ENCODE peak calls at places on chromosomes 5 and 9, in nine cellular contexts. One of them, this sample, is unnamed.

GRCh38 chr5:180161420-180162303 is 47.3 kb downstream of the RASGEF1C start:
- DNase-seq in MM.1S: no peak
- DNase-seq in PC-3: no peak
- DNase-seq in SK-N-SH: peak
- DNase-seq in GM23338: peak
- DNase-seq in HCT116: no peak
- DNase-seq in neural progenitor cell: peak
- DNase-seq in GM23248: no peak
- DNase-seq in OCI-LY7: no peak
- DNase-seq in this sample: peak

GRCh38 chr5:39867923-39868322 is 443.1 kb upstream of the DAB2 start:
- DNase-seq in GM23338: no peak
- DNase-seq in PC-3: no peak
- DNase-seq in HCT116: no peak
- DNase-seq in neural progenitor cell: no peak
- DNase-seq in SK-N-SH: no peak
- DNase-seq in MM.1S: no peak
- DNase-seq in GM23248: no peak
- DNase-seq in OCI-LY7: no peak
- DNase-seq in this sample: no peak

GRCh38 chr9:113520109-113520642 is 56.6 kb downstream of the RGS3 start:
- DNase-seq in GM23338: no peak
- DNase-seq in OCI-LY7: no peak
- DNase-seq in PC-3: peak
- DNase-seq in HCT116: no peak
- DNase-seq in MM.1S: no peak
- DNase-seq in SK-N-SH: no peak
- DNase-seq in neural progenitor cell: no peak
- DNase-seq in GM23248: peak
- DNase-seq in this sample: peak

GRCh38 chr5:1755321-1755949 is 44.2 kb downstream of the MRPL36 start:
- DNase-seq in PC-3: no peak
- DNase-seq in SK-N-SH: no peak
- DNase-seq in GM23338: no peak
- DNase-seq in HCT116: no peak
- DNase-seq in neural progenitor cell: no peak
- DNase-seq in MM.1S: no peak
- DNase-seq in OCI-LY7: no peak
- DNase-seq in GM23248: no peak
- DNase-seq in this sample: no peak

GRCh38 chr9:98647236-98647635 is 61.5 kb downstream of the GABBR2 start:
- DNase-seq in HCT116: no peak
- DNase-seq in GM23338: no peak
- DNase-seq in GM23248: no peak
- DNase-seq in OCI-LY7: no peak
- DNase-seq in SK-N-SH: no peak
- DNase-seq in neural progenitor cell: no peak
- DNase-seq in MM.1S: no peak
- DNase-seq in PC-3: no peak
- DNase-seq in this sample: no peak

GRCh38 chr5:134509308-134510040 is 16.0 kb upstream of the JADE2 start:
- DNase-seq in MM.1S: no peak
- DNase-seq in OCI-LY7: no peak
- DNase-seq in PC-3: peak
- DNase-seq in neural progenitor cell: no peak
- DNase-seq in GM23248: peak
- DNase-seq in HCT116: peak
- DNase-seq in GM23338: no peak
- DNase-seq in SK-N-SH: peak
- DNase-seq in this sample: peak

GRCh38 chr9:107727113-107727780 is 237.7 kb upstream of the KLF4 start:
- DNase-seq in HCT116: no peak
- DNase-seq in GM23248: peak
- DNase-seq in PC-3: no peak
- DNase-seq in OCI-LY7: no peak
- DNase-seq in MM.1S: no peak
- DNase-seq in SK-N-SH: no peak
- DNase-seq in neural progenitor cell: no peak
- DNase-seq in GM23338: no peak
- DNase-seq in this sample: no peak

GRCh38 chr9:120438111-120438510 is 141.9 kb downstream of the CDK5RAP2 start:
- DNase-seq in OCI-LY7: no peak
- DNase-seq in GM23248: peak
- DNase-seq in GM23338: no peak
- DNase-seq in PC-3: peak
- DNase-seq in HCT116: no peak
- DNase-seq in SK-N-SH: no peak
- DNase-seq in neural progenitor cell: no peak
- DNase-seq in MM.1S: no peak
- DNase-seq in this sample: no peak

GRCh38 chr5:53035868-53036381 is 46.8 kb downstream of the ITGA2 start:
- DNase-seq in GM23248: peak
- DNase-seq in OCI-LY7: peak
- DNase-seq in SK-N-SH: no peak
- DNase-seq in PC-3: peak
- DNase-seq in GM23338: peak
- DNase-seq in HCT116: no peak
- DNase-seq in MM.1S: no peak
- DNase-seq in neural progenitor cell: peak
- DNase-seq in this sample: no peak

GRCh38 chr5:39198080-39198479 is 21.3 kb downstream of the FYB1 start:
- DNase-seq in OCI-LY7: no peak
- DNase-seq in GM23338: no peak
- DNase-seq in MM.1S: no peak
- DNase-seq in GM23248: no peak
- DNase-seq in SK-N-SH: no peak
- DNase-seq in PC-3: peak
- DNase-seq in HCT116: peak
- DNase-seq in neural progenitor cell: no peak
- DNase-seq in this sample: peak

GRCh38 chr5:167561796-167562195 is 729.6 kb upstream of the WWC1 start:
- DNase-seq in SK-N-SH: no peak
- DNase-seq in GM23338: peak
- DNase-seq in HCT116: no peak
- DNase-seq in PC-3: no peak
- DNase-seq in OCI-LY7: no peak
- DNase-seq in neural progenitor cell: no peak
- DNase-seq in GM23248: no peak
- DNase-seq in MM.1S: no peak
- DNase-seq in this sample: no peak

GRCh38 chr5:180153991-180154390 is 55.0 kb downstream of the RASGEF1C start:
- DNase-seq in MM.1S: no peak
- DNase-seq in PC-3: no peak
- DNase-seq in neural progenitor cell: no peak
- DNase-seq in OCI-LY7: no peak
- DNase-seq in GM23248: no peak
- DNase-seq in GM23338: no peak
- DNase-seq in SK-N-SH: no peak
- DNase-seq in HCT116: no peak
- DNase-seq in this sample: no peak

DNA sequence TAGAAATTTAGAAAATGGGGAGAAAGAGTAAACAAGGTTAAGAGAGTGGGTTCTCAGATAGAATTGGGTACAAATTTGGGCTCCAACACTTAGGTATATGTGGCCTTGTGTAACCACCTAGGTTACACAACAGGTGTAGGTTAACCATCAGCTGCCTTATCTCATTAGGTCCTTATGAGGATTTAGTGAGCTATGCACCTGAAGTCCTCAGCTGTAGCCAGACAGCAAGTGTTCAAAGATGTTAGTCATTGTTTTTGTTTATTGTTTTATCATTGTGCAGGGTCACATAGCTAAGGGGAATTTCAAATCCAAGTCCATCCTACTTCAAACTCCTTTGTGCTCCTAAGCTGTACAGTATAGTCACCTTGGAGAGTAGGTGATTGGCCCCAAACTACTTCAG is 970 bp upstream of the TRIM32 start:
- DNase-seq in MM.1S: peak
- DNase-seq in OCI-LY7: no peak
- DNase-seq in GM23248: peak
- DNase-seq in GM23338: no peak
- DNase-seq in SK-N-SH: no peak
- DNase-seq in PC-3: no peak
- DNase-seq in neural progenitor cell: no peak
- DNase-seq in HCT116: no peak
- DNase-seq in this sample: no peak
- H2AFZ ChIP-seq in MM.1S: peak
- H2AFZ ChIP-seq in OCI-LY7: peak
- H2AFZ ChIP-seq in GM23248: peak
- H2AFZ ChIP-seq in GM23338: peak
- H2AFZ ChIP-seq in SK-N-SH: peak
- H2AFZ ChIP-seq in PC-3: peak
- H2AFZ ChIP-seq in neural progenitor cell: no peak
- H2AFZ ChIP-seq in HCT116: no peak
- H2AFZ ChIP-seq in this sample: no peak

DNA sequence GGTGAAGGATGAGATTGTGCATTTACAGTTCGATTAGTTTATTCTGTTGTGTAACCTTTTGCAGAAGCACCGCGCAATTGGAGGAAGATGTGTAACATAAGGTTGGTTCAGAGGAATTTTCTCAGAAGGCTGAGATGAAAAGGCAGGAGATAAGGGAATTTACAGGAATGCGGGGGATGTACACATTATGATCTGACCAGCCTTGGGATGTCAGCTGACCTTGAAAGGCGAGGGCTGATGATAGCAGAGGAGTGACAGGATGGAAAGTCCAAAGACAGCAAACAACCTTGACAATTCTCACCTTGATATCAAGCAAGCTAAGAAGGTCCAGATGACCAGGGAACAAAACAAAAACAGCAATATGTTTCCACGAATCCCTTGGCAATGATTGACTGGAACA is 88.8 kb downstream of the OTULIN start:
- DNase-seq in OCI-LY7: no peak
- DNase-seq in MM.1S: no peak
- DNase-seq in HCT116: no peak
- DNase-seq in PC-3: no peak
- DNase-seq in neural progenitor cell: no peak
- DNase-seq in GM23248: no peak
- DNase-seq in GM23338: no peak
- DNase-seq in SK-N-SH: no peak
- DNase-seq in this sample: peak
- TF ChIP-seq EZH2phosphoT487 in OCI-LY7: no peak
- TF ChIP-seq EZH2phosphoT487 in MM.1S: no peak
- TF ChIP-seq EZH2phosphoT487 in HCT116: no peak
- TF ChIP-seq EZH2phosphoT487 in PC-3: no peak
- TF ChIP-seq EZH2phosphoT487 in neural progenitor cell: no peak
- TF ChIP-seq EZH2phosphoT487 in GM23248: no peak
- TF ChIP-seq EZH2phosphoT487 in GM23338: no peak
- TF ChIP-seq EZH2phosphoT487 in SK-N-SH: no peak
- TF ChIP-seq EZH2phosphoT487 in this sample: no peak

DNA sequence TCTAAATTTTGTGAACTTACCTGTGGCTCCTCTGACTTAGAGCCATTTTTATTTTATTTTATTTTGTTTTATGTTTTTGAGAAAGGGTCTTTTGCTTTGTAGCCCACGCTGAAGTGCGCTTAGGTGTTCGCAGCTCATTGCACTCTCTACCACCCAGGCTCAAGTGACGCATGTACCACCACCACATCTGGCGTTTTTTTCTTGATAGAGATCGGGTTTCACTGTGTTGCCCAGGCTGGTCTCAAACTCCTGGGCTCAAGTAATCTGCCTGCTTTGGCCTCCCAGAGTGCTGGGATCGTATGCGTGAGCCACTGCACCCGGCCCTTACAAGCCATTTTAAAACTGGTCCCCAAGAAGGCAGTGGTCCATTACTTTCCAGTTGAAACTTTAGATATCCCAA is 18.5 kb downstream of the MATR3 start:
- DNase-seq in neural progenitor cell: peak
- DNase-seq in OCI-LY7: no peak
- DNase-seq in MM.1S: no peak
- DNase-seq in GM23248: no peak
- DNase-seq in HCT116: no peak
- DNase-seq in SK-N-SH: no peak
- DNase-seq in GM23338: peak
- DNase-seq in PC-3: no peak
- DNase-seq in this sample: no peak
- H2AFZ ChIP-seq in neural progenitor cell: no peak
- H2AFZ ChIP-seq in OCI-LY7: no peak
- H2AFZ ChIP-seq in MM.1S: no peak
- H2AFZ ChIP-seq in GM23248: no peak
- H2AFZ ChIP-seq in HCT116: no peak
- H2AFZ ChIP-seq in SK-N-SH: no peak
- H2AFZ ChIP-seq in GM23338: no peak
- H2AFZ ChIP-seq in PC-3: no peak
- H2AFZ ChIP-seq in this sample: no peak

GRCh38 chr9:127176631-127177030 is 54.2 kb upstream of the ANGPTL2 start:
- DNase-seq in HCT116: no peak
- DNase-seq in PC-3: no peak
- DNase-seq in GM23248: no peak
- DNase-seq in OCI-LY7: no peak
- DNase-seq in GM23338: no peak
- DNase-seq in neural progenitor cell: no peak
- DNase-seq in SK-N-SH: no peak
- DNase-seq in MM.1S: no peak
- DNase-seq in this sample: no peak

GRCh38 chr9:127177221-127177620 is 54.8 kb upstream of the ANGPTL2 start:
- DNase-seq in neural progenitor cell: no peak
- DNase-seq in SK-N-SH: no peak
- DNase-seq in GM23248: no peak
- DNase-seq in HCT116: no peak
- DNase-seq in GM23338: no peak
- DNase-seq in OCI-LY7: no peak
- DNase-seq in MM.1S: no peak
- DNase-seq in PC-3: no peak
- DNase-seq in this sample: no peak

GRCh38 chr9:127178646-127179632 is 56.5 kb upstream of the ANGPTL2 start:
- DNase-seq in GM23338: peak
- DNase-seq in PC-3: no peak
- DNase-seq in SK-N-SH: no peak
- DNase-seq in HCT116: no peak
- DNase-seq in MM.1S: no peak
- DNase-seq in OCI-LY7: no peak
- DNase-seq in GM23248: no peak
- DNase-seq in neural progenitor cell: peak
- DNase-seq in this sample: peak

GRCh38 chr9:127175764-127176163 is 53.3 kb upstream of the ANGPTL2 start:
- DNase-seq in GM23338: no peak
- DNase-seq in PC-3: no peak
- DNase-seq in SK-N-SH: no peak
- DNase-seq in GM23248: no peak
- DNase-seq in MM.1S: no peak
- DNase-seq in OCI-LY7: no peak
- DNase-seq in HCT116: no peak
- DNase-seq in neural progenitor cell: no peak
- DNase-seq in this sample: no peak

DNA sequence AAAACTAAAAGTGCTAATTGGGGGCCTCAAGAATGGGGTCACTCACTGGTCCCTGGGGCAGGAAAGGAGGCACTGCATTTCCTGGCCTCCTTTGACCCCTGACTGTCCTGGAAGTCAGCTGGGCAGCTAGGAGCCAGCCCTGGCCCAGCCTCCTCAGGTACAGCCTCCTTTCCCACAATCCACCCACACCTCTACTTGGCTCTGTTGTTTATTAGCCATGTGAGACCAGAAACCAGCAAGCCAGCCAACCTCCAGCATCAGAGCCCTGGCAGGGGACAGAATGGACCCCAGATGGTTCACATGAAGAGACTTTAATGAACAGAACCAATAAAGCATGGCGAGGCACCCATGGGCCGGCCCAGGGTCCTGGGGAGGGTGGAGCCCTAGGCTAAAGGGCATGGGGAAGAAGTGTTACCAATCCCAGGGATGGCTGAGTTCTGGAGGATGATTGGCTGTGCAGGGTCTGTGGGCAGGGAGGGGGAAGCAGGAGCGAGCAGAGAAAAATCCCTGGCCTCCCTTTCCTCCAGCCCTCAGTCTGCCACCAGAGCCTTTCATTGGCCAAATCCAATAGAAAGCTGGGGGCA is 55.3 kb upstream of the ANGPTL2 start:
- DNase-seq in HCT116: no peak
- DNase-seq in PC-3: no peak
- DNase-seq in GM23248: no peak
- DNase-seq in GM23338: no peak
- DNase-seq in SK-N-SH: no peak
- DNase-seq in MM.1S: no peak
- DNase-seq in neural progenitor cell: no peak
- DNase-seq in OCI-LY7: no peak
- DNase-seq in this sample: no peak
- TF ChIP-seq EZH2phosphoT487 in HCT116: no peak
- TF ChIP-seq EZH2phosphoT487 in PC-3: no peak
- TF ChIP-seq EZH2phosphoT487 in GM23248: no peak
- TF ChIP-seq EZH2phosphoT487 in GM23338: no peak
- TF ChIP-seq EZH2phosphoT487 in SK-N-SH: no peak
- TF ChIP-seq EZH2phosphoT487 in MM.1S: no peak
- TF ChIP-seq EZH2phosphoT487 in neural progenitor cell: no peak
- TF ChIP-seq EZH2phosphoT487 in OCI-LY7: no peak
- TF ChIP-seq EZH2phosphoT487 in this sample: no peak

This sample was measured in hepatocyte.